ENCODE peak calls at places on chromosomes 3 and 15, in seven cellular contexts. R is HL-60, X is SW480, G is HTR-8/SVneo, Q is WTC11, T is GM03348, E is ELR. P is an unnamed sample.

GRCh38 chr3:101862453-101863165 is 13.3 kb downstream of the NFKBIZ start:
- DNase-seq in R (no peak), X (no peak), G (no peak), Q (no peak), T (no peak), E (peak; percentile 39), P (no peak)

GRCh38 chr15:37031198-37031597 is 69.2 kb downstream of the MEIS2 start:
- DNase-seq in R (no peak), X (no peak), G (no peak), Q (no peak), T (no peak), E (peak; percentile 57), P (no peak)

GRCh38 chr3:197901626-197902025 is 48.4 kb upstream of the RPL35A start:
- DNase-seq in R (no peak), X (no peak), G (no peak), Q (no peak), T (no peak), E (no peak), P (no peak)

GRCh38 chr3:31695280-31696008 is 162.7 kb downstream of the STT3B start:
- DNase-seq in R (no peak), X (no peak), G (no peak), Q (peak; percentile 25), T (no peak), E (peak; percentile 24), P (no peak)

GRCh38 chr3:189981668-189982067 is 139.0 kb downstream of the P3H2 start:
- DNase-seq in R (no peak), X (no peak), G (peak; percentile 61), Q (no peak), T (peak; percentile 79), E (peak; percentile 87), P (peak; percentile 54)

GRCh38 chr3:14862661-14863230 is 44.0 kb downstream of the FGD5 start:
- DNase-seq in R (no peak), X (no peak), G (no peak), Q (no peak), T (no peak), E (no peak), P (no peak)

GRCh38 chr3:182709306-182709705 is 84.0 kb upstream of the ATP11B start:
- DNase-seq in R (no peak), X (no peak), G (no peak), Q (no peak), T (no peak), E (no peak), P (no peak)

GRCh38 chr3:111649180-111649579 is 54.0 kb upstream of the ZBED2 start:
- DNase-seq in R (no peak), X (no peak), G (no peak), Q (no peak), T (no peak), E (peak; percentile 57), P (no peak)

GRCh38 chr15:70791248-70791647 is 27.9 kb upstream of the UACA start:
- DNase-seq in R (no peak), X (no peak), G (no peak), Q (no peak), T (no peak), E (no peak), P (no peak)

GRCh38 chr15:60809375-60809774 is 330.4 kb upstream of the ICE2 start:
- DNase-seq in R (no peak), X (no peak), G (no peak), Q (no peak), T (no peak), E (no peak), P (no peak)

GRCh38 chr3:124834723-124835718 is 52.1 kb downstream of the ITGB5 start:
- DNase-seq in R (no peak), X (peak; percentile 99), G (peak; percentile 74), Q (peak; percentile 50), T (no peak), E (peak; percentile 78), P (no peak)

P was measured in COLO829.